ENCODE peak calls at places on chromosomes 6 and 20, in ten cellular contexts. One of them, this sample, is unnamed.

GRCh38 chr20:14384411-14384810 is 47.0 kb upstream of the FLRT3 start:
- DNase-seq in body of pancreas: no peak
- DNase-seq in substantia nigra: no peak
- DNase-seq in heart right ventricle: no peak
- DNase-seq in CD8-positive, alpha-beta memory T cell: no peak
- DNase-seq in ascending aorta: no peak
- DNase-seq in upper lobe of right lung: no peak
- DNase-seq in AG04450: peak
- DNase-seq in astrocyte: no peak
- DNase-seq in CD4-positive, CD25-positive, alpha-beta regulatory T cell: no peak
- DNase-seq in this sample: no peak

GRCh38 chr6:138987299-138987642 is 782 bp downstream of the REPS1 start:
- DNase-seq in astrocyte: no peak
- DNase-seq in ascending aorta: no peak
- DNase-seq in heart right ventricle: peak
- DNase-seq in upper lobe of right lung: peak
- DNase-seq in AG04450: no peak
- DNase-seq in body of pancreas: no peak
- DNase-seq in substantia nigra: no peak
- DNase-seq in CD4-positive, CD25-positive, alpha-beta regulatory T cell: no peak
- DNase-seq in CD8-positive, alpha-beta memory T cell: peak
- DNase-seq in this sample: no peak

GRCh38 chr20:48653706-48654051 is 174.1 kb downstream of the PREX1 start:
- DNase-seq in substantia nigra: no peak
- DNase-seq in upper lobe of right lung: no peak
- DNase-seq in AG04450: no peak
- DNase-seq in body of pancreas: no peak
- DNase-seq in heart right ventricle: no peak
- DNase-seq in astrocyte: no peak
- DNase-seq in CD8-positive, alpha-beta memory T cell: no peak
- DNase-seq in ascending aorta: no peak
- DNase-seq in CD4-positive, CD25-positive, alpha-beta regulatory T cell: no peak
- DNase-seq in this sample: no peak

GRCh38 chr6:105804436-105804835 is 281.7 kb upstream of the PRDM1 start:
- DNase-seq in substantia nigra: no peak
- DNase-seq in CD8-positive, alpha-beta memory T cell: no peak
- DNase-seq in body of pancreas: no peak
- DNase-seq in upper lobe of right lung: no peak
- DNase-seq in heart right ventricle: no peak
- DNase-seq in AG04450: no peak
- DNase-seq in astrocyte: peak
- DNase-seq in ascending aorta: no peak
- DNase-seq in CD4-positive, CD25-positive, alpha-beta regulatory T cell: no peak
- DNase-seq in this sample: no peak

GRCh38 chr6:163652328-163652727 is 237.8 kb downstream of the QKI start:
- DNase-seq in upper lobe of right lung: no peak
- DNase-seq in body of pancreas: no peak
- DNase-seq in AG04450: no peak
- DNase-seq in astrocyte: no peak
- DNase-seq in substantia nigra: no peak
- DNase-seq in CD8-positive, alpha-beta memory T cell: no peak
- DNase-seq in CD4-positive, CD25-positive, alpha-beta regulatory T cell: no peak
- DNase-seq in heart right ventricle: no peak
- DNase-seq in ascending aorta: peak
- DNase-seq in this sample: no peak

GRCh38 chr6:63197741-63198140 is 13.5 kb upstream of the FKBP1C start:
- DNase-seq in substantia nigra: no peak
- DNase-seq in upper lobe of right lung: no peak
- DNase-seq in astrocyte: no peak
- DNase-seq in heart right ventricle: no peak
- DNase-seq in CD8-positive, alpha-beta memory T cell: no peak
- DNase-seq in CD4-positive, CD25-positive, alpha-beta regulatory T cell: no peak
- DNase-seq in AG04450: no peak
- DNase-seq in ascending aorta: no peak
- DNase-seq in body of pancreas: no peak
- DNase-seq in this sample: no peak

GRCh38 chr20:51402201-51402600 is 140.3 kb downstream of the NFATC2 start:
- DNase-seq in body of pancreas: no peak
- DNase-seq in CD8-positive, alpha-beta memory T cell: peak
- DNase-seq in astrocyte: peak
- DNase-seq in AG04450: peak
- DNase-seq in substantia nigra: no peak
- DNase-seq in upper lobe of right lung: peak
- DNase-seq in heart right ventricle: no peak
- DNase-seq in CD4-positive, CD25-positive, alpha-beta regulatory T cell: peak
- DNase-seq in ascending aorta: no peak
- DNase-seq in this sample: no peak

GRCh38 chr6:126147416-126147815 is 161.1 kb downstream of the TRMT11 start:
- DNase-seq in ascending aorta: no peak
- DNase-seq in astrocyte: peak
- DNase-seq in body of pancreas: no peak
- DNase-seq in CD4-positive, CD25-positive, alpha-beta regulatory T cell: no peak
- DNase-seq in heart right ventricle: no peak
- DNase-seq in substantia nigra: no peak
- DNase-seq in CD8-positive, alpha-beta memory T cell: no peak
- DNase-seq in AG04450: no peak
- DNase-seq in upper lobe of right lung: no peak
- DNase-seq in this sample: no peak

GRCh38 chr20:35618372-35619131 is 2.9 kb downstream of the SPAG4 start:
- DNase-seq in substantia nigra: no peak
- DNase-seq in ascending aorta: no peak
- DNase-seq in CD4-positive, CD25-positive, alpha-beta regulatory T cell: peak
- DNase-seq in heart right ventricle: peak
- DNase-seq in body of pancreas: peak
- DNase-seq in astrocyte: peak
- DNase-seq in CD8-positive, alpha-beta memory T cell: peak
- DNase-seq in AG04450: no peak
- DNase-seq in upper lobe of right lung: no peak
- DNase-seq in this sample: peak

GRCh38 chr6:136236491-136237293 is 13.4 kb downstream of the MTFR2 start:
- DNase-seq in CD4-positive, CD25-positive, alpha-beta regulatory T cell: no peak
- DNase-seq in astrocyte: no peak
- DNase-seq in upper lobe of right lung: peak
- DNase-seq in ascending aorta: no peak
- DNase-seq in body of pancreas: no peak
- DNase-seq in substantia nigra: no peak
- DNase-seq in CD8-positive, alpha-beta memory T cell: no peak
- DNase-seq in heart right ventricle: no peak
- DNase-seq in AG04450: no peak
- DNase-seq in this sample: peak

GRCh38 chr6:106513813-106514212 is 115.5 kb downstream of the RTN4IP1 start:
- DNase-seq in ascending aorta: no peak
- DNase-seq in body of pancreas: no peak
- DNase-seq in CD8-positive, alpha-beta memory T cell: peak
- DNase-seq in substantia nigra: no peak
- DNase-seq in upper lobe of right lung: no peak
- DNase-seq in heart right ventricle: no peak
- DNase-seq in AG04450: no peak
- DNase-seq in CD4-positive, CD25-positive, alpha-beta regulatory T cell: no peak
- DNase-seq in astrocyte: no peak
- DNase-seq in this sample: no peak

GRCh38 chr20:37356387-37356786 is 10.4 kb downstream of the SRC start:
- DNase-seq in substantia nigra: peak
- DNase-seq in body of pancreas: peak
- DNase-seq in ascending aorta: peak
- DNase-seq in upper lobe of right lung: peak
- DNase-seq in AG04450: no peak
- DNase-seq in astrocyte: no peak
- DNase-seq in CD4-positive, CD25-positive, alpha-beta regulatory T cell: no peak
- DNase-seq in CD8-positive, alpha-beta memory T cell: no peak
- DNase-seq in heart right ventricle: peak
- DNase-seq in this sample: no peak

GRCh38 chr6:111658445-111659154 is 52.9 kb upstream of the TRAF3IP2 start:
- DNase-seq in body of pancreas: no peak
- DNase-seq in AG04450: no peak
- DNase-seq in substantia nigra: no peak
- DNase-seq in CD8-positive, alpha-beta memory T cell: no peak
- DNase-seq in astrocyte: peak
- DNase-seq in ascending aorta: no peak
- DNase-seq in heart right ventricle: no peak
- DNase-seq in CD4-positive, CD25-positive, alpha-beta regulatory T cell: no peak
- DNase-seq in upper lobe of right lung: no peak
- DNase-seq in this sample: no peak

GRCh38 chr6:146968041-146968760 is 236.0 kb upstream of the STXBP5 start:
- DNase-seq in astrocyte: peak
- DNase-seq in CD4-positive, CD25-positive, alpha-beta regulatory T cell: no peak
- DNase-seq in CD8-positive, alpha-beta memory T cell: no peak
- DNase-seq in ascending aorta: no peak
- DNase-seq in heart right ventricle: no peak
- DNase-seq in body of pancreas: no peak
- DNase-seq in substantia nigra: no peak
- DNase-seq in AG04450: peak
- DNase-seq in upper lobe of right lung: no peak
- DNase-seq in this sample: no peak

GRCh38 chr6:43078651-43079050 is 2.5 kb downstream of the PTK7 start:
- DNase-seq in heart right ventricle: no peak
- DNase-seq in substantia nigra: no peak
- DNase-seq in upper lobe of right lung: no peak
- DNase-seq in CD4-positive, CD25-positive, alpha-beta regulatory T cell: no peak
- DNase-seq in AG04450: no peak
- DNase-seq in body of pancreas: no peak
- DNase-seq in astrocyte: peak
- DNase-seq in CD8-positive, alpha-beta memory T cell: no peak
- DNase-seq in ascending aorta: no peak
- DNase-seq in this sample: no peak

GRCh38 chr20:55592866-55593265 is 412.5 kb downstream of the CBLN4 start:
- DNase-seq in AG04450: no peak
- DNase-seq in upper lobe of right lung: no peak
- DNase-seq in heart right ventricle: no peak
- DNase-seq in astrocyte: no peak
- DNase-seq in substantia nigra: no peak
- DNase-seq in CD4-positive, CD25-positive, alpha-beta regulatory T cell: no peak
- DNase-seq in CD8-positive, alpha-beta memory T cell: no peak
- DNase-seq in ascending aorta: no peak
- DNase-seq in body of pancreas: no peak
- DNase-seq in this sample: no peak

GRCh38 chr6:71619836-71620235 is 266.5 kb upstream of the RIMS1 start:
- DNase-seq in CD4-positive, CD25-positive, alpha-beta regulatory T cell: no peak
- DNase-seq in substantia nigra: no peak
- DNase-seq in ascending aorta: no peak
- DNase-seq in CD8-positive, alpha-beta memory T cell: no peak
- DNase-seq in body of pancreas: no peak
- DNase-seq in astrocyte: no peak
- DNase-seq in heart right ventricle: no peak
- DNase-seq in AG04450: no peak
- DNase-seq in upper lobe of right lung: no peak
- DNase-seq in this sample: no peak

GRCh38 chr6:99543968-99544367 is 24.5 kb downstream of the CCNC start:
- DNase-seq in AG04450: no peak
- DNase-seq in heart right ventricle: no peak
- DNase-seq in astrocyte: no peak
- DNase-seq in CD4-positive, CD25-positive, alpha-beta regulatory T cell: no peak
- DNase-seq in upper lobe of right lung: no peak
- DNase-seq in ascending aorta: no peak
- DNase-seq in CD8-positive, alpha-beta memory T cell: no peak
- DNase-seq in body of pancreas: no peak
- DNase-seq in substantia nigra: no peak
- DNase-seq in this sample: no peak

GRCh38 chr6:148323344-148323743 is 19.3 kb upstream of the SASH1 start:
- DNase-seq in heart right ventricle: no peak
- DNase-seq in substantia nigra: no peak
- DNase-seq in AG04450: no peak
- DNase-seq in ascending aorta: no peak
- DNase-seq in astrocyte: no peak
- DNase-seq in upper lobe of right lung: no peak
- DNase-seq in body of pancreas: no peak
- DNase-seq in CD8-positive, alpha-beta memory T cell: no peak
- DNase-seq in CD4-positive, CD25-positive, alpha-beta regulatory T cell: no peak
- DNase-seq in this sample: peak

GRCh38 chr20:44552039-44552438 is 30.2 kb upstream of the SERINC3 start:
- DNase-seq in upper lobe of right lung: no peak
- DNase-seq in ascending aorta: no peak
- DNase-seq in heart right ventricle: no peak
- DNase-seq in astrocyte: no peak
- DNase-seq in CD4-positive, CD25-positive, alpha-beta regulatory T cell: no peak
- DNase-seq in substantia nigra: no peak
- DNase-seq in AG04450: no peak
- DNase-seq in CD8-positive, alpha-beta memory T cell: no peak
- DNase-seq in body of pancreas: no peak
- DNase-seq in this sample: no peak
- H3K27ac ChIP-seq in upper lobe of right lung: no peak
- H3K27ac ChIP-seq in ascending aorta: no peak
- H3K27ac ChIP-seq in heart right ventricle: peak
- H3K27ac ChIP-seq in astrocyte: no peak
- H3K27ac ChIP-seq in CD4-positive, CD25-positive, alpha-beta regulatory T cell: no peak
- H3K27ac ChIP-seq in substantia nigra: no peak
- H3K27ac ChIP-seq in AG04450: no peak
- H3K27ac ChIP-seq in CD8-positive, alpha-beta memory T cell: no peak
- H3K27ac ChIP-seq in body of pancreas: no peak
- H3K27ac ChIP-seq in this sample: no peak

GRCh38 chr6:41577865-41578713 is 31.9 kb downstream of the FOXP4 start:
- DNase-seq in astrocyte: peak
- DNase-seq in CD8-positive, alpha-beta memory T cell: no peak
- DNase-seq in AG04450: no peak
- DNase-seq in heart right ventricle: no peak
- DNase-seq in CD4-positive, CD25-positive, alpha-beta regulatory T cell: no peak
- DNase-seq in ascending aorta: no peak
- DNase-seq in body of pancreas: peak
- DNase-seq in upper lobe of right lung: peak
- DNase-seq in substantia nigra: no peak
- DNase-seq in this sample: peak
- H3K27ac ChIP-seq in astrocyte: peak
- H3K27ac ChIP-seq in CD8-positive, alpha-beta memory T cell: peak
- H3K27ac ChIP-seq in AG04450: peak
- H3K27ac ChIP-seq in heart right ventricle: no peak
- H3K27ac ChIP-seq in CD4-positive, CD25-positive, alpha-beta regulatory T cell: no peak
- H3K27ac ChIP-seq in ascending aorta: peak
- H3K27ac ChIP-seq in body of pancreas: peak
- H3K27ac ChIP-seq in upper lobe of right lung: peak
- H3K27ac ChIP-seq in substantia nigra: peak
- H3K27ac ChIP-seq in this sample: peak

GRCh38 chr20:53087034-53087777 is 115.0 kb downstream of the TSHZ2 start:
- DNase-seq in ascending aorta: no peak
- DNase-seq in upper lobe of right lung: no peak
- DNase-seq in substantia nigra: no peak
- DNase-seq in astrocyte: no peak
- DNase-seq in AG04450: no peak
- DNase-seq in body of pancreas: no peak
- DNase-seq in heart right ventricle: no peak
- DNase-seq in CD8-positive, alpha-beta memory T cell: no peak
- DNase-seq in CD4-positive, CD25-positive, alpha-beta regulatory T cell: no peak
- DNase-seq in this sample: no peak
- H3K27ac ChIP-seq in ascending aorta: no peak
- H3K27ac ChIP-seq in upper lobe of right lung: no peak
- H3K27ac ChIP-seq in substantia nigra: no peak
- H3K27ac ChIP-seq in astrocyte: no peak
- H3K27ac ChIP-seq in AG04450: no peak
- H3K27ac ChIP-seq in body of pancreas: peak
- H3K27ac ChIP-seq in heart right ventricle: no peak
- H3K27ac ChIP-seq in CD8-positive, alpha-beta memory T cell: no peak
- H3K27ac ChIP-seq in CD4-positive, CD25-positive, alpha-beta regulatory T cell: no peak
- H3K27ac ChIP-seq in this sample: no peak

DNA sequence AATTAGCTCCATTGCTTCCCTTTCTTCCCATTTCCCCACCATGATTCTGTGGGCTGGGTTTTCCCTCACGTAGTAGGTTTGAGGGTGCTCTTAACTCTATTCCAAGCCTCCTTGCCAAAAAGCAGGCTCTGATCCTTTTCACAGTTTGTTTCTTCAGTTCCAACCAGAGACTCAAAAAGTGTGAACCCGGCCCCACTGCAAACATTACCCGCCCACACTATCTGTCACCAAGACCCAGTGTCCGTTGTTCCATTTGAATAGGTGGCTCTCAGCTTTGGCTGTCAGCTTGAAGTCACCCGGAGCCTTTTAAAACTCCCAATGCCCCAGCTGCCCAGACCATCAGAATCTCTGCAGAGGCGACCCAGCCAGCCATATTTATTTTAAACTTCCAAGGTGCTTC is 11.8 kb upstream of the NAA20 start:
- DNase-seq in body of pancreas: no peak
- DNase-seq in substantia nigra: no peak
- DNase-seq in astrocyte: no peak
- DNase-seq in heart right ventricle: no peak
- DNase-seq in ascending aorta: no peak
- DNase-seq in CD4-positive, CD25-positive, alpha-beta regulatory T cell: no peak
- DNase-seq in AG04450: no peak
- DNase-seq in upper lobe of right lung: no peak
- DNase-seq in CD8-positive, alpha-beta memory T cell: no peak
- DNase-seq in this sample: no peak
- H3K27ac ChIP-seq in body of pancreas: peak
- H3K27ac ChIP-seq in substantia nigra: peak
- H3K27ac ChIP-seq in astrocyte: no peak
- H3K27ac ChIP-seq in heart right ventricle: no peak
- H3K27ac ChIP-seq in ascending aorta: no peak
- H3K27ac ChIP-seq in CD4-positive, CD25-positive, alpha-beta regulatory T cell: no peak
- H3K27ac ChIP-seq in AG04450: no peak
- H3K27ac ChIP-seq in upper lobe of right lung: no peak
- H3K27ac ChIP-seq in CD8-positive, alpha-beta memory T cell: no peak
- H3K27ac ChIP-seq in this sample: no peak

This sample was measured in WERI-Rb-1.